ENCODE peak calls at places on chromosome 2, in eight cellular contexts. D, K, N, L, F, W, O and T are unnamed samples.

GRCh38 chr2:691825-692224 is 14.6 kb upstream of the TMEM18 start:
- DNase-seq in W (no peak), O (no peak), K (no peak), L (no peak), F (no peak), D (no peak), N (peak), T (no peak)

GRCh38 chr2:101406867-101407266 is 19.6 kb upstream of the CREG2 start:
- DNase-seq in L (no peak), F (no peak), O (peak), W (no peak), K (peak), D (no peak), N (no peak), T (no peak)

GRCh38 chr2:114534051-114534727 is 91.7 kb downstream of the DPP10 start:
- DNase-seq in D (no peak), O (peak), W (no peak), N (no peak), L (no peak), F (no peak), K (no peak), T (no peak)

GRCh38 chr2:238808761-238809160 is 39.1 kb upstream of the TWIST2 start:
- DNase-seq in O (no peak), F (no peak), W (no peak), N (no peak), L (no peak), K (no peak), D (no peak), T (no peak)

GRCh38 chr2:70140978-70141753 is 49.7 kb downstream of the C2orf42 start:
- DNase-seq in N (peak), D (peak), L (peak), K (peak), F (peak), W (peak), O (peak), T (peak)

GRCh38 chr2:9736008-9736407 is 105.2 kb upstream of the YWHAQ start:
- DNase-seq in O (no peak), D (no peak), L (no peak), K (no peak), W (no peak), N (no peak), F (peak), T (no peak)

GRCh38 chr2:188278388-188279092 is 13.1 kb upstream of the GULP1 start:
- DNase-seq in L (peak), W (no peak), N (no peak), D (no peak), O (no peak), F (no peak), K (no peak), T (no peak)

GRCh38 chr2:204576580-204576979 is 31.3 kb downstream of the PARD3B start:
- DNase-seq in N (no peak), F (no peak), O (no peak), W (no peak), D (no peak), L (no peak), K (no peak), T (no peak)

GRCh38 chr2:206031162-206031784 is 54.7 kb downstream of the INO80D start:
- DNase-seq in D (no peak), N (no peak), O (peak), K (no peak), F (peak), L (no peak), W (no peak), T (no peak)

GRCh38 chr2:191499050-191499449 is 178.9 kb upstream of the NABP1 start:
- DNase-seq in K (no peak), F (no peak), O (no peak), D (no peak), N (no peak), W (no peak), L (no peak), T (no peak)

GRCh38 chr2:25979006-25979405 is 3.3 kb downstream of the KIF3C start:
- DNase-seq in F (no peak), W (no peak), K (no peak), D (no peak), N (peak), O (no peak), L (no peak), T (no peak)
- H3K4me3 ChIP-seq in F (no peak), W (no peak), K (no peak), D (no peak), N (no peak), O (no peak), L (peak), T (no peak)

GRCh38 chr2:32277363-32277673 is 386 bp upstream of the YIPF4 start:
- DNase-seq in D (no peak), O (no peak), K (no peak), L (peak), W (no peak), N (no peak), F (no peak), T (no peak)
- H3K4me3 ChIP-seq in D (peak), O (peak), K (peak), L (peak), W (peak), N (peak), F (peak), T (peak)

GRCh38 chr2:8680931-8681760 is 710 bp upstream of the ID2 start:
- DNase-seq in N (peak), W (peak), K (peak), L (peak), F (peak), O (peak), D (peak), T (no peak)

GRCh38 chr2:8681786-8682692 is at the start of gene ID2:
- DNase-seq in F (peak), W (peak), L (peak), D (peak), N (peak), O (peak), K (peak), T (peak)

GRCh38 chr2:8678731-8679566 is 2.9 kb upstream of the ID2 start:
- DNase-seq in F (peak), N (peak), D (peak), W (peak), L (peak), K (peak), O (peak), T (no peak)

GRCh38 chr2:8679567-8679826 is 2.4 kb upstream of the ID2 start:
- DNase-seq in K (no peak), L (peak), N (no peak), W (no peak), D (no peak), F (no peak), O (no peak), T (no peak)

GRCh38 chr2:8679827-8680731 is 1.8 kb upstream of the ID2 start:
- DNase-seq in D (peak), W (peak), F (no peak), L (peak), K (peak), O (peak), N (no peak), T (no peak)
- H3K4me3 ChIP-seq in D (peak), W (no peak), F (no peak), L (peak), K (peak), O (peak), N (peak), T (peak)

DNA sequence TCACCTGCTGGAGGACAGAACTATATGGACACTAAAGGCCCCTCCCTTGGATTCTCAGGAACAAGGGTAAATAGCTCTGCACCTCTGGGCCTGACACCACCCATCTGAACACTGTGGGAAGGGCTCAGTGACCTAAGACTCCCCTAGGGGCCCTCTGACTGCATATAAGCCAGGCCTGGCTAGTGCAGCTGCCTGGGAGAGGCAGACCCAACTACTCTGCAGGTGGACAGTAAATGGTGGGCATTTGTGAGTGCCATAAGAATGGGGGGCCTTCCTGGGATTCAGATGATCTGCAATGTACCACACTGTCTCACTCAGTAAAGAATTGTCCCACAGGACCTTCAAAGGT is 11.2 kb upstream of the WIPF1 start:
- DNase-seq in K (no peak), N (no peak), D (no peak), O (no peak), F (no peak), L (no peak), W (no peak), T (no peak)
- H3K4me3 ChIP-seq in K (no peak), N (no peak), D (no peak), O (no peak), F (no peak), L (no peak), W (no peak), T (no peak)

GRCh38 chr2:226793615-226794014 is 6.0 kb downstream of the IRS1 start:
- DNase-seq in W (no peak), N (no peak), L (no peak), D (no peak), K (no peak), F (no peak), O (no peak), T (no peak)

GRCh38 chr2:226791056-226791486 is 8.5 kb downstream of the IRS1 start:
- DNase-seq in K (no peak), O (peak), D (peak), F (peak), N (no peak), L (peak), W (no peak), T (no peak)

GRCh38 chr2:226791487-226792081 is 8.0 kb downstream of the IRS1 start:
- DNase-seq in D (peak), K (peak), F (peak), W (peak), N (peak), O (peak), L (peak), T (peak)

GRCh38 chr2:226794077-226794670 is 5.4 kb downstream of the IRS1 start:
- DNase-seq in N (no peak), O (no peak), W (no peak), F (no peak), D (no peak), K (no peak), L (no peak), T (no peak)

GRCh38 chr2:226792155-226792871 is 7.3 kb downstream of the IRS1 start:
- DNase-seq in F (peak), N (no peak), L (peak), K (no peak), D (no peak), O (no peak), W (no peak), T (no peak)
- H3K4me3 ChIP-seq in F (peak), N (peak), L (peak), K (peak), D (peak), O (peak), W (peak), T (peak)